ENCODE peak calls at places on chromosomes 6 and 20, in eight cellular contexts. W is H1; D is keratinocyte; K is CD8-positive, alpha-beta T cell; S is suprapubic skin; R is upper lobe of left lung; U is left ventricle myocardium inferior; N is heart left ventricle. V is an unnamed sample.

GRCh38 chr6:41572613-41573012 is 26.4 kb downstream of the FOXP4 start:
- DNase-seq in K (no peak), D (no peak), S (no peak), U (no peak), R (no peak), W (no peak), N (no peak), V (no peak)

GRCh38 chr6:2857580-2858337 is 16.1 kb upstream of the SERPINB1 start:
- DNase-seq in R (no peak), U (peak), D (no peak), W (no peak), N (peak), S (no peak), K (peak), V (peak)

GRCh38 chr20:2699775-2700413 is 7.3 kb downstream of the EBF4 start:
- DNase-seq in S (peak), N (no peak), U (no peak), R (no peak), W (no peak), K (peak), D (no peak), V (no peak)

GRCh38 chr6:23633986-23634385 is 492.0 kb upstream of the NRSN1 start:
- DNase-seq in R (no peak), S (no peak), U (no peak), K (no peak), D (no peak), N (no peak), W (no peak), V (no peak)

GRCh38 chr6:105251689-105252088 is 71.9 kb upstream of the POPDC3 start:
- DNase-seq in N (no peak), D (no peak), S (no peak), W (no peak), U (no peak), R (no peak), K (no peak), V (no peak)

GRCh38 chr20:58224097-58224496 is 4.4 kb downstream of the ANKRD60 start:
- DNase-seq in K (no peak), R (no peak), D (no peak), S (no peak), U (no peak), W (no peak), N (no peak), V (no peak)

GRCh38 chr20:16368645-16369292 is 204.5 kb downstream of the KIF16B start:
- DNase-seq in D (no peak), K (no peak), R (no peak), U (no peak), W (no peak), S (no peak), N (no peak), V (peak)

GRCh38 chr6:149566372-149567193 is at the start of gene GINM1:
- DNase-seq in K (peak), S (peak), R (peak), N (peak), U (peak), D (no peak), W (no peak), V (peak)

GRCh38 chr6:17448165-17448564 is 54.8 kb downstream of the CAP2 start:
- DNase-seq in D (no peak), N (no peak), U (no peak), K (no peak), S (no peak), R (no peak), W (no peak), V (peak)

GRCh38 chr6:158259845-158260244 is 52.4 kb upstream of the TULP4 start:
- DNase-seq in N (no peak), R (no peak), W (no peak), U (no peak), K (no peak), S (no peak), D (no peak), V (no peak)

GRCh38 chr6:166009385-166010031 is 158.1 kb downstream of the TBXT start:
- DNase-seq in W (no peak), N (no peak), D (no peak), S (no peak), K (no peak), R (no peak), U (no peak), V (no peak)

DNA sequence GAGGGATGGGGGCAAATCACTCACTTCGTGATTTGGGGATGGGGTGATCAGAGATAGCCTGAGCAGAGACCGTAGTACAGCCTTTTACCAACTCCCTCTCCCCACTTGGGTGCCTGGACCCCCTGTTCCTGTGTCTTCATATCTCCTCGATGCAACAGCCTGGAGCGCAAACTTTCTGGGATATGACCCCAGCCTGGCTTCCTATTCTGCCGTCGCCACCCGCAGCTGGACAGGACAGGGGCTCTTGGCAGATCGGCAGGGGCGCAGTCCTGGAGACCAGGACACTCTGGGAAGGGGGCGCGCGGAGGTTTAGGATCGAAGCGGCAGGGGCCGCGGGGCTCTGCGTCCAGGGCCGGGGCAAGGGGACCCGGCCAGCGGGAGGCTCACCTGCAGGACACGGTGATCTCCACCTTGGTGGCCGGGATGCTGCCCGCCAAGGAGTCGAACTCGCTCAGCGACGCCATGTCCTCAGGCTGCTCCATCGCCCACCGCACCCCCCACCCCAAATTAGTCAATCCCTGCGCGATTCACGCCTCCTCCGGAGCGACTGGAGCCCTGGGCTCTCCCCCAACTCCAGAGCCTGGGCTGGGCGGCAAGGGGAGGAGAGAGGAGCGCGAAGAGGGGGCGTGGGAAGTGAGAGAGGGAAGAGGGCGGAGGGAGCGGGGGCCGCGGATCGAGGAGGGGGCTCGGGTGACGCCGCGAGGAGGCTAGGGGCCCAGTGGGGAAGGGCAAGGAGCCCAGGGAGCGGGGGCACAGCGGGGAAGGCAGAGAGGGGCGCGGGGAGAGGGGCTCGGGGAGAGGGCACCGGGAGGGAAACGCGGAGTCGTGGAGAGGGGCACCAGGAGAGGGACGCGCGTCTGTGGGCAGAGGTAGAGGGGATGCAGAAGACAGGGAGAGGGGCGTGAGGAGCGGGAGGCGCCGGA is at the start of gene CPNE5:
- DNase-seq in W (no peak), R (no peak), S (no peak), D (no peak), K (no peak), U (peak), N (peak), V (no peak)
- H3K4me3 ChIP-seq in W (peak), R (peak), S (peak), D (peak), K (peak), U (peak), N (peak), V (peak)

GRCh38 chr6:43076093-43076927 is at the start of gene PTK7:
- DNase-seq in N (peak), R (peak), W (no peak), S (no peak), K (no peak), U (peak), D (no peak), V (peak)

GRCh38 chr6:43076928-43077809 is 1.1 kb downstream of the PTK7 start:
- DNase-seq in K (no peak), W (no peak), U (no peak), R (peak), N (no peak), D (no peak), S (no peak), V (peak)

GRCh38 chr6:43075791-43076092 is 372 bp upstream of the PTK7 start:
- DNase-seq in R (no peak), S (no peak), W (no peak), K (no peak), U (no peak), N (no peak), D (no peak), V (no peak)

GRCh38 chr6:43077981-43078411 is 1.9 kb downstream of the PTK7 start:
- DNase-seq in W (no peak), S (no peak), N (no peak), K (no peak), D (no peak), R (no peak), U (no peak), V (no peak)

DNA sequence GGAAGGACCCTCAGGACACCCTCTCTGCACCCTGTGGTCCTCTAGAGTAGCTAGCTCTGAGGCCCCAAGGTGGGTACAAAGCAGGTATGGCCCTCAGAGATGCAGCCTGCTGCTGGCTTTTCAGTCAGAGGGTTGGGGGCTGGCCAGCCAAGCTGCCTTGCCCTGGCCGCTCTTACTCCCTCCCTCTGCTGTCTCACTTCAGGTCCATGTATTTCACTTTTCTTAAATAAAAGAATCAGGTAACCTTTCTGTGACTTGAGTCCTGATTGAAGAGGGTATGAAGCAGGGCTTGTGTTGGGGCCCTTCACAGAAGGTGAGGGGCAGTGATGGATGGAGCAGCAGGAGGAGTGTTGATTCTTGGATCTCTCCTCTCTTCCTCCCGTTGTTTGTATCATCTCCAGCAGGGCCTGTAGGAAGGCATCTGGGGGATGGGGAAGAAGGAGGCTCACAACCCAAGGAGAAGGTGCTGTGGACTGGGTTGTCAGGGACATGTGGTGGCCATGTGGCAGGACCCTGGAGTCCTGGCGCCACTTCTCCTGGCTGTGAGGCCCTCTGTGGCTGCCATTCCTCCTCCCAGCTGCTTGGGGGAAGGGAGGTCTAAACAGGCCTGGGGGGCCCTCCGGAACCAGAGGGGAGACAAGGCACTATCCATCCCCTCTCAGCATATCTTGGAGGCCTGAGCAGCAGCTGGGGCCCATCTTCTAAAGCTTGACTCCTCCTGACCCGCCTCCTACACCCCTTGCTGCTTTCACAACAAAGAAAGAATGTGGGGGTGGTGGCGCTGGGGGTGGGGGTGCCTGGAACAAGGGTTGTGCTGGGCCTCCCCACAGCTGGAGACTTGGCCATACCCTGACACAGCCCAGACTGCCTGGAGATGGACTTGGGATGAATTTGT is 1.0 kb upstream of the PTK7 start:
- DNase-seq in R (no peak), S (no peak), K (no peak), D (no peak), N (no peak), U (no peak), W (no peak), V (peak)
- TF ChIP-seq CTCF in R (no peak), S (no peak), K (no peak), D (no peak), N (no peak), U (no peak), W (no peak), V (no peak)

GRCh38 chr6:53728570-53729194 is 63.1 kb upstream of the KLHL31 start:
- DNase-seq in S (no peak), W (no peak), D (no peak), R (peak), N (no peak), U (peak), K (peak), V (peak)
- H3K4me3 ChIP-seq in S (no peak), W (no peak), D (no peak), R (no peak), N (no peak), U (no peak), K (no peak), V (no peak)

GRCh38 chr6:87483929-87484328 is 11.2 kb downstream of the SLC35A1 start:
- DNase-seq in D (no peak), W (peak), N (no peak), S (no peak), R (no peak), U (no peak), K (no peak), V (peak)
- TF ChIP-seq CTCF in D (no peak), W (peak), N (peak), S (no peak), R (no peak), U (peak), K (no peak), V (no peak)

DNA sequence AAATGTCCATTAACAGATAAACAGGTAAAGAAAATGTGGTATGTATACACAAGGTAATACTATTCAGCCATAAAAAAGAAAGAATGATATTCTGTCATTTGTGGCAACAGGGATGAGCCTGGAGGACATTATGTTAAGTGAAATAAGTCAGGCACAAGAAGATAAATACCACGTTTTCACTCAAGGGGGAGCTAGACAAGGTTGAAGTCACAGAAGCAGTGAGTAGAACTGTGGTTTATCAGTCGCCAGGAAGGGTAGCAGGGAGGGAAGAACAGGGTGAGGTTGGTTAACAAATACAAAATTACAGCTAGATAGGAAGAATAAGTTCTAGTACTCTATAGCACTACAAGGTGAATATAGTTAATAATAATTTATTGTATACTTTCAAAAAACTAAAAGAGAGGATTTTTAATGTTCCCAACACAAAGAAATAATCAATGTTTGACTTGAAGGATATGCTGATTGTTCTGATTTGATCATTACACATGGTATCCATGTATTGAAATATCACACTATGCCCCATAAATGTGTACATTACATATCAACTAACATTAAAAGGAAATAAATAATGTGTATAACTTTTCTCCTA is 21.1 kb downstream of the RTN4IP1 start:
- DNase-seq in S (no peak), D (no peak), U (no peak), W (no peak), K (no peak), R (no peak), N (no peak), V (peak)
- H3K4me3 ChIP-seq in S (no peak), D (no peak), U (no peak), W (no peak), K (no peak), R (no peak), N (no peak), V (no peak)

GRCh38 chr6:33985947-33986346 is 159.9 kb downstream of the GRM4 start:
- DNase-seq in S (no peak), K (no peak), N (no peak), D (no peak), R (no peak), U (no peak), W (no peak), V (no peak)

GRCh38 chr6:33985333-33985751 is 160.5 kb downstream of the GRM4 start:
- DNase-seq in S (peak), R (no peak), K (no peak), D (no peak), W (no peak), U (no peak), N (no peak), V (no peak)

GRCh38 chr6:33988121-33989015 is 157.5 kb downstream of the GRM4 start:
- DNase-seq in D (no peak), U (no peak), R (no peak), N (no peak), W (no peak), K (no peak), S (peak), V (no peak)

GRCh38 chr6:33989016-33989854 is 156.7 kb downstream of the GRM4 start:
- DNase-seq in U (no peak), S (peak), K (no peak), R (no peak), W (no peak), D (no peak), N (no peak), V (no peak)

DNA sequence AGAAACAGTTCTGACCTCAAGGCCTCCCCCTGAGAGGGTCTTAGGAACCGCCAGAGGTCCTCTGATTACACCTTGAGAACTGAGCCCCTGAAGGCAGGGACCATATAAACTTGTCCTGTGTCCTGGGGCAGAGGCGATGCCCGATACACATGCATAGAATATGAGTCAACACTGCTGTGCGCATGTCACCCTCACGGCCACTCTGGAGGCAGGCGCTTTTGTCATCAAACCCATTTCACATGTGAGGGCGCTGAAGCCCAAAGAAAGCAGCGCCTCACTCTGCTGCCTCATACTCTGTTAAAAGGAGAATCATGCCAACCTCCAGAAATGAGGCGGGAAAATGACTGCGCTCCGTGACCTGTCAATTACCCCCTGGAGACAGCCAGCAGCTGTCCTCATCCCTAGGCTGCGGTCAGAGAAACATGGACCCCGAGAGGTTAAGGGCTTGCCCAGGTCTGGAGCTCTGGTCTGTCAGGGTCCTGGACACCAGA is 158.3 kb downstream of the GRM4 start:
- DNase-seq in K (no peak), U (no peak), D (no peak), N (peak), R (no peak), S (peak), W (no peak), V (no peak)
- TF ChIP-seq CTCF in K (no peak), U (no peak), D (no peak), N (no peak), R (no peak), S (no peak), W (no peak), V (no peak)